ENCODE peak calls at places on chromosomes 12 and 14, in four cellular contexts. X is A549, G is AG04450, Z is GM23248. N is an unnamed sample.

GRCh38 chr12:104733717-104734175 is 224.3 kb downstream of the SLC41A2 start:
- DNase-seq in X (no peak), G (no peak), Z (no peak), N (peak; percentile 38)

GRCh38 chr12:3041558-3042164 is 35.5 kb upstream of the TSPAN9 start:
- DNase-seq in X (peak; percentile 90), G (peak; percentile 38), Z (peak; percentile 82), N (peak; percentile 80)

GRCh38 chr14:47194051-47194450 is 481.4 kb downstream of the MDGA2 start:
- DNase-seq in X (no peak), G (no peak), Z (peak; percentile 44), N (no peak)

GRCh38 chr12:112716099-112717093 is 75.2 kb upstream of the RPH3A start:
- DNase-seq in X (peak; percentile 25), G (no peak), Z (peak; percentile 12), N (peak; percentile 36)

GRCh38 chr14:68945585-68946289 is 33.4 kb downstream of the ACTN1 start:
- DNase-seq in X (no peak), G (no peak), Z (no peak), N (no peak)

GRCh38 chr14:104080557-104081492 is 4.7 kb upstream of the ASPG start:
- DNase-seq in X (no peak), G (no peak), Z (no peak), N (no peak)

GRCh38 chr12:103783744-103784664 is 57.0 kb downstream of the NT5DC3 start:
- DNase-seq in X (no peak), G (no peak), Z (no peak), N (no peak)

GRCh38 chr14:59377991-59378720 is 87.0 kb downstream of the GPR135 start:
- DNase-seq in X (no peak), G (no peak), Z (no peak), N (no peak)

GRCh38 chr12:111430418-111431353 is 25.0 kb downstream of the SH2B3 start:
- DNase-seq in X (no peak), G (no peak), Z (no peak), N (no peak)

GRCh38 chr12:69916541-69917270 is 91.7 kb downstream of the MYRFL start:
- DNase-seq in X (no peak), G (no peak), Z (peak; percentile 42), N (no peak)

GRCh38 chr12:101076940-101077351 is 133.1 kb downstream of the SLC5A8 start:
- DNase-seq in X (no peak), G (no peak), Z (peak; percentile 58), N (peak; percentile 79)

GRCh38 chr12:111799758-111800157 is 33.0 kb downstream of the ALDH2 start:
- DNase-seq in X (no peak), G (no peak), Z (no peak), N (no peak)

GRCh38 chr14:104094709-104095425 is 9.4 kb downstream of the ASPG start:
- DNase-seq in X (peak; percentile 85), G (no peak), Z (peak; percentile 55), N (peak; percentile 78)

GRCh38 chr12:44357476-44357875 is 518.6 kb downstream of the NELL2 start:
- DNase-seq in X (no peak), G (no peak), Z (no peak), N (no peak)

GRCh38 chr12:45688188-45688587 is 41.3 kb upstream of the ARID2 start:
- DNase-seq in X (no peak), G (no peak), Z (no peak), N (peak; percentile 57)

GRCh38 chr12:12812163-12812562 is 983 bp upstream of the DDX47 start:
- DNase-seq in X (peak; percentile 59), G (no peak), Z (no peak), N (no peak)

GRCh38 chr12:92300781-92301180 is 155.1 kb upstream of the BTG1 start:
- DNase-seq in X (no peak), G (no peak), Z (no peak), N (no peak)

GRCh38 chr12:85277900-85278597 is 2.0 kb upstream of the ALX1 start:
- DNase-seq in X (no peak), G (no peak), Z (no peak), N (no peak)

GRCh38 chr12:132806857-132807256 is 21.8 kb downstream of the GOLGA3 start:
- DNase-seq in X (no peak), G (no peak), Z (peak; percentile 15), N (no peak)

GRCh38 chr14:86938356-86938755 is 1054.6 kb downstream of the GALC start:
- DNase-seq in X (no peak), G (no peak), Z (no peak), N (no peak)

GRCh38 chr12:15801770-15802393 is 12.7 kb upstream of the EPS8 start:
- DNase-seq in X (no peak), G (no peak), Z (no peak), N (no peak)

GRCh38 chr14:64364907-64365306 is 23.2 kb upstream of the MTHFD1 start:
- DNase-seq in X (no peak), G (no peak), Z (peak; percentile 38), N (no peak)

GRCh38 chr12:38153737-38154061 is 162.9 kb upstream of the ALG10B start:
- DNase-seq in X (no peak), G (no peak), Z (no peak), N (no peak)

GRCh38 chr12:38152816-38153736 is 163.5 kb upstream of the ALG10B start:
- DNase-seq in X (no peak), G (no peak), Z (no peak), N (no peak)

GRCh38 chr12:38155020-38155395 is 161.6 kb upstream of the ALG10B start:
- DNase-seq in X (no peak), G (no peak), Z (no peak), N (no peak)

GRCh38 chr12:38155526-38156496 is 160.8 kb upstream of the ALG10B start:
- DNase-seq in X (no peak), G (no peak), Z (no peak), N (no peak)

DNA sequence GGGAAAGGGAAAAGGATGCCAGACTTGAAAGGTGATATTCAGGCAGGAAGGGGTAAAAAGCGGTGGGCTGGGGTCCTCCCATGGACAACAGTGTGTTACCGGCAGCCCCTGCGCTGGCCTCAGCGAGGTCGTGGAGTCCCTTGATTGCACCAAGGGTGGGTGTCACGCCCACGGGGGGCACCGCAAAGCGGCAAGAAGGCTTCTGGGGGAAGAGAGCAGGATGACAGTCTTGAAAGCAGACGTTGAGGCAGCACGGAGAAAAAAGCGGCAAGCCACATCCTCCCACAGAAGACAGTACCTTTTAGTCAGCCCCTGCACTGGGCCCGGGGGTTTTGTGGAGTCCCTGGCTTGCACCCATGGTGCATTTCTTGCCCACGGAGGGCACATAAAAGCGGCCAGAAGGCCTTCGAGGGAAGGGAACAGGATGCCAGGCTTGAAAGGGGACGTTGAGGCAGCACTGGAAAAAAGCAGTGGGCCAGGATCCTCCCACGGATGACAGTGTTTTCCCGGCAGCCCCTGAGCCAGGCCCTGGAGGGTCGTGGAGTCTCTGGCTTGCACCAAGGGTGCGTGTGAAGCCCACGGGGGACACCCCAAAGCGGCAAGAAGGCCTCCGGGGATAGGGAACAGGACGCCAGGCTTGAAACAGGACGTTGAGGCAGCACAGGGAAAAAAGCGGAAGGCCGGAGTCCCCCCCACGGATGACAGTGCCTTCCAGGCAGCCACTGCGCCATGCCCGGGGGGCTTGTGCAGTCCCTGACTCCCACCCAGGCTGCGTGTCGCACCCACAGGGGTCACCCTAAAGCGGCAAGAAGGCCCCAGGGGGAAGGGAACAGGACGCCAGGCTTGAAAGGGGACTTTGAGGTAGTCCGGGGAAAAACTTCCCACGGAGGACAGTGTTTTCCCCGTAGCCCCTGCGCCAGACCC is 162.2 kb upstream of the ALG10B start:
- DNase-seq in X (no peak), G (no peak), Z (no peak), N (no peak)
- H3K9me3 ChIP-seq in X (peaks cover 4% of the 10 kb centered on the region), G (peaks cover 100% of the 10 kb centered on the region), Z (no peaks in the 10 kb centered on the region), N (no peaks in the 10 kb centered on the region)

GRCh38 chr12:38110026-38110699 is 206.4 kb upstream of the ALG10B start:
- DNase-seq in X (no peak), G (no peak), Z (no peak), N (no peak)
- H3K9me3 ChIP-seq in X (no peaks in the 10 kb centered on the region), G (peaks cover 20% of the 10 kb centered on the region), Z (no peaks in the 10 kb centered on the region), N (no peaks in the 10 kb centered on the region)

GRCh38 chr12:130462558-130462924 is 124.9 kb downstream of the PIWIL1 start:
- DNase-seq in X (no peak), G (no peak), Z (no peak), N (no peak)

GRCh38 chr12:130460611-130461478 is 123.2 kb downstream of the PIWIL1 start:
- DNase-seq in X (no peak), G (no peak), Z (no peak), N (no peak)

GRCh38 chr12:130458341-130458740 is 120.7 kb downstream of the PIWIL1 start:
- DNase-seq in X (no peak), G (no peak), Z (no peak), N (no peak)

GRCh38 chr12:130461868-130462557 is 124.3 kb downstream of the PIWIL1 start:
- DNase-seq in X (no peak), G (no peak), Z (no peak), N (no peak)

GRCh38 chr12:130459916-130460315 is 122.2 kb downstream of the PIWIL1 start:
- DNase-seq in X (no peak), G (no peak), Z (no peak), N (no peak)
- H3K9me3 ChIP-seq in X (no peaks in the 10 kb centered on the region), G (peaks cover 97% of the 10 kb centered on the region), Z (no peaks in the 10 kb centered on the region), N (no peaks in the 10 kb centered on the region)

GRCh38 chr14:20164462-20164861 is 25.8 kb downstream of the OR4N5 start:
- DNase-seq in X (no peak), G (no peak), Z (no peak), N (no peak)

GRCh38 chr14:20167091-20167490 is 23.6 kb upstream of the OR11G2 start:
- DNase-seq in X (no peak), G (no peak), Z (no peak), N (no peak)
- H3K9me3 ChIP-seq in X (peaks cover 5% of the 10 kb centered on the region), G (peaks cover 10% of the 10 kb centered on the region), Z (no peaks in the 10 kb centered on the region), N (no peaks in the 10 kb centered on the region)

DNA sequence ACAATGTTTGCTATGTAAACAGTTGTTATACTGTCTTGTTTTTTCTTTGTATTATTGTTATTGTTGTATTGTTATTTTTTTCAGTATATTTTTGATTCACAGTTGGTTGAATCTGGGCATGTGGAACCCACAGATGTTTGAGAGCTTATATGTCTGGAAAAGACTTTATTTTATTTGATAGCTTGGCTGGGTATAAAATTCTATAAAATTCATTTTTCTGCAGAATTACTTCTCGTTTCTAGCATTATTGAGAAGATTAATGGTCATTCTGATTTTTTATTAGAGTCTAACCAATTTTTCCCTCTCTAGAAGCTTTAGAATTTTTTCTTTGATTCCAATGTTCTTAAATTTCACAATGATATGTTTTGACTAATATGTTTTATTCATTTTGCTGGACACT is 188.6 kb downstream of the CRADD start:
- DNase-seq in X (no peak), G (no peak), Z (no peak), N (no peak)
- H3K9me3 ChIP-seq in X (peaks cover 48% of the 10 kb centered on the region), G (peaks cover 6% of the 10 kb centered on the region), Z (peaks cover 16% of the 10 kb centered on the region), N (peaks cover 3% of the 10 kb centered on the region)

GRCh38 chr14:85293820-85294219 is 236.1 kb upstream of the FLRT2 start:
- DNase-seq in X (no peak), G (no peak), Z (no peak), N (no peak)

GRCh38 chr14:85288041-85288440 is 241.9 kb upstream of the FLRT2 start:
- DNase-seq in X (no peak), G (no peak), Z (no peak), N (no peak)
- H3K9me3 ChIP-seq in X (no peaks in the 10 kb centered on the region), G (no peaks in the 10 kb centered on the region), Z (no peaks in the 10 kb centered on the region), N (no peaks in the 10 kb centered on the region)

GRCh38 chr12:52515319-52515646 is 4.9 kb downstream of the KRT5 start:
- DNase-seq in X (no peak), G (no peak), Z (no peak), N (no peak)
- H3K9me3 ChIP-seq in X (peaks cover 12% of the 10 kb centered on the region), G (no peaks in the 10 kb centered on the region), Z (no peaks in the 10 kb centered on the region), N (no peaks in the 10 kb centered on the region)

GRCh38 chr12:31895449-31896150 is 63.6 kb upstream of the RESF1 start:
- DNase-seq in X (no peak), G (no peak), Z (no peak), N (no peak)
- H3K9me3 ChIP-seq in X (no peaks in the 10 kb centered on the region), G (no peaks in the 10 kb centered on the region), Z (no peaks in the 10 kb centered on the region), N (no peaks in the 10 kb centered on the region)

N was measured in SJCRH30.